ENCODE peak calls at places on chromosomes 3 and 15, in ten cellular contexts. I is hepatocyte, G is adipocyte, S is cardiac muscle cell, N is adrenal gland, X is esophagus squamous epithelium, V is neuronal stem cell, A is MM.1S, P is sigmoid colon, W is left ventricle myocardium inferior. Q is an unnamed sample. For H3K36me3 and H3K4me1, the result is how much of the 10 kb centered on the place peaks cover.

GRCh38 chr15:49627407-49627877 is 6.6 kb downstream of the DTWD1 start:
- DNase-seq in G (peak), S (no peak), P (no peak), I (no peak), N (no peak), V (no peak), W (no peak), A (no peak), X (no peak), Q (no peak)

GRCh38 chr15:22786868-22787698 is 639 bp downstream of the NIPA1 start:
- DNase-seq in N (no peak), W (no peak), A (peak), X (no peak), S (peak), I (peak), P (no peak), V (peak), G (peak), Q (peak)

GRCh38 chr3:169769287-169770181 is at the start of gene ACTRT3:
- DNase-seq in V (peak), X (peak), N (peak), W (peak), A (peak), S (peak), G (peak), P (peak), I (peak), Q (no peak)

GRCh38 chr3:38139191-38139590 is 730 bp downstream of the MYD88 start:
- DNase-seq in W (no peak), S (no peak), G (no peak), P (no peak), X (no peak), I (no peak), V (no peak), N (no peak), A (no peak), Q (no peak)

GRCh38 chr3:108183178-108183577 is 39.0 kb downstream of the IFT57 start:
- DNase-seq in W (no peak), A (no peak), I (no peak), G (peak), N (no peak), P (no peak), V (no peak), S (no peak), X (no peak), Q (no peak)

GRCh38 chr15:99961011-99961441 is 227.8 kb upstream of the LYSMD4 start:
- DNase-seq in I (peak), V (no peak), N (peak), P (peak), G (no peak), A (no peak), W (no peak), X (no peak), S (peak), Q (no peak)

GRCh38 chr3:101255441-101255840 is 64.9 kb downstream of the IMPG2 start:
- DNase-seq in P (no peak), G (no peak), X (no peak), A (no peak), W (no peak), S (no peak), I (no peak), V (no peak), N (no peak), Q (no peak)

GRCh38 chr15:35764661-35765519 is 218.9 kb upstream of the DPH6 start:
- DNase-seq in G (no peak), P (no peak), X (no peak), W (no peak), N (no peak), I (no peak), V (no peak), A (no peak), S (no peak), Q (no peak)

GRCh38 chr3:27715863-27716262 is 6.3 kb downstream of the EOMES start:
- DNase-seq in I (no peak), V (no peak), N (no peak), A (no peak), P (no peak), G (no peak), W (no peak), X (no peak), S (no peak), Q (no peak)

GRCh38 chr15:27237319-27237939 is 266.4 kb downstream of the GABRG3 start:
- DNase-seq in N (no peak), X (no peak), G (no peak), A (no peak), S (no peak), P (no peak), I (no peak), V (no peak), W (no peak), Q (no peak)

GRCh38 chr15:28019594-28020320 is 79.4 kb downstream of the OCA2 start:
- DNase-seq in I (no peak), V (peak), G (no peak), N (no peak), S (no peak), W (no peak), X (no peak), A (no peak), P (no peak), Q (no peak)

GRCh38 chr3:143634427-143634826 is 213.8 kb downstream of the SLC9A9 start:
- DNase-seq in X (no peak), S (no peak), G (no peak), V (no peak), A (no peak), W (no peak), N (no peak), I (no peak), P (no peak), Q (no peak)

GRCh38 chr3:146702237-146702636 is 97.1 kb upstream of the PLSCR5 start:
- DNase-seq in S (no peak), G (no peak), W (no peak), A (no peak), P (peak), X (no peak), N (no peak), I (no peak), V (no peak), Q (no peak)

GRCh38 chr15:77468896-77469295 is 48.2 kb downstream of the HMG20A start:
- DNase-seq in N (no peak), V (no peak), G (no peak), P (no peak), X (no peak), W (no peak), I (no peak), S (no peak), A (no peak), Q (no peak)

GRCh38 chr3:52525666-52526065 is 8.0 kb downstream of the NT5DC2 start:
- DNase-seq in W (no peak), A (no peak), P (peak), X (no peak), N (no peak), G (no peak), S (no peak), V (no peak), I (no peak), Q (no peak)

GRCh38 chr15:67914537-67915373 is 74.9 kb upstream of the RNU6-1 start:
- DNase-seq in A (no peak), V (peak), S (peak), N (no peak), I (peak), P (peak), X (no peak), G (no peak), W (peak), Q (peak)

GRCh38 chr15:65069179-65069578 is 1.4 kb upstream of the RASL12 start:
- DNase-seq in S (no peak), V (no peak), G (peak), P (peak), X (no peak), W (peak), A (no peak), I (peak), N (peak), Q (no peak)

GRCh38 chr15:64485796-64486195 is 25.4 kb downstream of the ZNF609 start:
- DNase-seq in G (no peak), A (no peak), N (no peak), I (no peak), W (no peak), V (no peak), X (no peak), P (no peak), S (no peak), Q (no peak)

DNA sequence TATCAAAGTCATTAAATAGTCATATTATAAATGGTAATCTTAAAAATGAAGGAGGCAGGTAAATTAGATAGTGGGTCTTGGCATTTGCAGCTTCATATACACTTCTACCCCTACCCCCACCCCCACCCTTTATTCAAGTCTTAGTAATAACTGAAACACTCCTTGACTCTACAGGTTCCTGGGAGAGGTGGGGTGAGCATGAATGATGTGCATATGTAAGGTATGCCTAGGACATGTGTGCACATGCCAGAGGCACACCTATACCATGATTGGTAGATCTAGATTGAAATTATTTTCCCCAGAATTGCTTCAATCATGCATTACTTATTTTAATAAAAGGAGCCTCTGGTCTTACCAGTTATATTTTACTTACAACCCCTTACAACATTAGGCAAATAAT is 40.2 kb upstream of the PDCD6IP start:
- DNase-seq in W (no peak), I (no peak), P (no peak), G (no peak), A (no peak), V (no peak), S (no peak), N (no peak), X (no peak), Q (no peak)
- H3K36me3 ChIP-seq in W (under half), I (under half), P (under half), G (under half), A (under half), V (under half), S (under half), N (under half), X (under half), Q (under half)

GRCh38 chr15:91866971-91867372 is 13.5 kb downstream of the SLCO3A1 start:
- DNase-seq in A (no peak), G (peak), S (peak), V (no peak), P (no peak), X (no peak), W (peak), I (no peak), N (peak), Q (no peak)
- H3K4me1 ChIP-seq in A (under half), G (under half), S (half or more), V (under half), P (under half), X (half or more), W (half or more), I (under half), N (under half), Q (under half)

GRCh38 chr15:43361313-43361903 is 9.4 kb downstream of the ZSCAN29 start:
- DNase-seq in V (no peak), A (no peak), N (no peak), X (no peak), I (no peak), W (no peak), P (no peak), S (no peak), G (peak), Q (no peak)
- H3K36me3 ChIP-seq in V (half or more), A (under half), N (under half), X (under half), I (under half), W (half or more), P (half or more), S (under half), G (half or more), Q (under half)

GRCh38 chr3:16369247-16369646 is 104.2 kb downstream of the OXNAD1 start:
- DNase-seq in X (no peak), I (no peak), S (no peak), A (no peak), G (no peak), V (no peak), P (no peak), W (no peak), N (no peak), Q (no peak)

GRCh38 chr3:16372362-16373269 is 107.6 kb downstream of the OXNAD1 start:
- DNase-seq in V (no peak), A (no peak), X (no peak), N (no peak), G (no peak), W (no peak), I (no peak), P (no peak), S (no peak), Q (no peak)

GRCh38 chr3:16369885-16370284 is 104.9 kb downstream of the OXNAD1 start:
- DNase-seq in S (peak), A (no peak), N (no peak), V (peak), X (no peak), I (no peak), P (no peak), W (no peak), G (no peak), Q (no peak)

GRCh38 chr3:16370872-16371740 is 106.1 kb downstream of the OXNAD1 start:
- DNase-seq in W (peak), P (no peak), N (no peak), X (no peak), I (peak), S (peak), A (no peak), V (no peak), G (peak), Q (peak)

GRCh38 chr3:16370503-16370871 is 105.5 kb downstream of the OXNAD1 start:
- DNase-seq in G (no peak), A (no peak), N (no peak), S (no peak), X (no peak), V (no peak), W (no peak), I (no peak), P (no peak), Q (no peak)
- H3K4me1 ChIP-seq in G (under half), A (under half), N (under half), S (under half), X (half or more), V (under half), W (half or more), I (under half), P (under half), Q (under half)

GRCh38 chr3:58151637-58152036 is 59.1 kb downstream of the DNASE1L3 start:
- DNase-seq in A (no peak), W (peak), I (no peak), N (peak), V (no peak), P (peak), X (no peak), S (no peak), G (no peak), Q (no peak)

GRCh38 chr3:58153371-58153770 is 57.4 kb downstream of the DNASE1L3 start:
- DNase-seq in S (no peak), A (no peak), V (no peak), P (no peak), N (no peak), X (no peak), I (no peak), G (no peak), W (no peak), Q (no peak)

GRCh38 chr3:58150130-58150663 is 60.6 kb downstream of the DNASE1L3 start:
- DNase-seq in V (no peak), I (no peak), W (no peak), X (no peak), S (no peak), N (no peak), G (peak), P (no peak), A (no peak), Q (no peak)

GRCh38 chr3:58150800-58151199 is 60.0 kb downstream of the DNASE1L3 start:
- DNase-seq in S (no peak), X (no peak), N (no peak), W (no peak), A (no peak), I (no peak), P (no peak), G (no peak), V (no peak), Q (no peak)

DNA sequence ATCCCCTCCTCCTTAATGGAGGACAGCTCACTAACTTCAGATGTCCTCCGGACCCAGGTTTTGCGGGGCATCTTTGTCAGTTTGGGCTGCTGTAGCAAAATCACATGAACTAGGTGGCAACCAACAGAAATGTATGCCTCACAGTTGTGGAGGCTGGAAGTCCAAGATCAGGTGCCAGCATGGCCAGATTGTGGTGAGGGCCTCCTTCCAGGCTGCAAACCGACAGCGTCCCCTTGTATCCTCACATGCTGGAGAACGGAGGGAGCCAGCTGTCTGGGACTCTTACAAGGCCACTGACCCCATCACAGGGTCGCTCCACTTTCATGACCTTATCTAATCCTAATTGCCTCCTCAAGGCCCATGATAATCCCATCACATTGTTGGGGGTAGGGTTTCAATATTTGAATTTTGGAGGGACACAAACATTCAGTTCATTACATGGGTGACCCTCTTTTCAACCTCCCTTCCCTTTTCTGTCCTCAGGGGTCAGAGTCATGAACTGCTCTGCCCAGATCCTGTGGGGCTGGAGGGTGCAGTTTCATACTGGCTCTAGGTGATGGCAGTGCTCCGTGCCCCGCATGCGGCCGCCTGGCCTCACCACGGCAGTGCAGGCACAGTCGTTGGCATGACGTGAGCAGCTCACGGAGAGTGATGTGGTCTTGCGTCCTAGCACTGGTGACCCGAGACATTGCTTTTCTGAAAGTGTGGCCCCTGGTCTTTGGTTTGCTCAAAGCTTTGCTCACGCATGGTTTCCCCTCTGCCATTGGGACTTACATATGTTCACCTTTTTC is 58.4 kb downstream of the DNASE1L3 start:
- DNase-seq in P (no peak), V (no peak), X (no peak), I (no peak), W (no peak), A (no peak), S (no peak), G (no peak), N (no peak), Q (no peak)
- H3K36me3 ChIP-seq in P (half or more), V (half or more), X (under half), I (under half), W (half or more), A (under half), S (under half), G (half or more), N (half or more), Q (under half)

GRCh38 chr15:59312199-59312598 is 60.5 kb downstream of the MYO1E start:
- DNase-seq in N (no peak), A (no peak), X (no peak), S (no peak), W (no peak), G (no peak), I (no peak), V (no peak), P (no peak), Q (no peak)

GRCh38 chr15:59315914-59316428 is 56.7 kb downstream of the MYO1E start:
- DNase-seq in V (no peak), A (no peak), I (no peak), P (no peak), W (no peak), G (no peak), S (peak), N (no peak), X (no peak), Q (no peak)

GRCh38 chr15:59311245-59311644 is 61.4 kb downstream of the MYO1E start:
- DNase-seq in N (no peak), X (no peak), P (no peak), A (no peak), I (no peak), V (no peak), G (no peak), S (no peak), W (no peak), Q (no peak)

GRCh38 chr15:59317211-59317610 is 55.5 kb downstream of the MYO1E start:
- DNase-seq in X (no peak), V (no peak), N (no peak), A (no peak), S (no peak), P (no peak), I (no peak), G (no peak), W (no peak), Q (no peak)

DNA sequence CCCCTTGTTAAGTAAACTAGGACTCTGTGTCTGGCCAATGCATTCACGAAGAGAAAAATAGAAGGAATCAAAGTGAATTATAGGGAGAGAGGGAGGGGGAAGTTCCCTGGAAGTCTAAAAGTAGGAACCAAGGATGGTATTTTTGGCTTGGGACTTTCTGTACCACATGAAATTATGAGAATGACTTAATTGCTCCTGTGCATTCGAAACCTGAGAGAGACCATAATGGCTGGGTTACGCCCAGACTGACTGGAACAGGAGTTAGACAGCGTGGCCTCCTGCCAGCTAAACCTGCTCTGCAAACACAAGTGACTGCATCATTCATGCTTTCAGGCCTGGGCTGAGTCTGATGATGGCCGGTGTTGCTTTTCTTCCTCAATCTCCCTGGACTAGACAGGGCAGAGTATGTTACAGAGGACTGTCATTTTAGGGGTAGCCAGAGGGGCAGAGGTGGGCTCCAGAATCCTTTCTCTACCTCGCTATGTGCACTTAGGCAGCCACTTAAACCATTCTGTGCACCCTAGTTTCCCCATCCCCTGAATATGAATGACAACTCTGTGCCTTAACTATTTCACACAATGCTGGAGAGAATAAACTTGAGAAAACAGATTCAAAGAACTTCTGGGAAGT is 58.9 kb downstream of the MYO1E start:
- DNase-seq in P (peak), G (peak), N (no peak), V (no peak), I (peak), S (no peak), X (no peak), A (no peak), W (peak), Q (no peak)
- H3K4me1 ChIP-seq in P (under half), G (under half), N (under half), V (under half), I (under half), S (under half), X (half or more), A (under half), W (half or more), Q (under half)

GRCh38 chr3:47036145-47036544 is 56.7 kb downstream of the NBEAL2 start:
- DNase-seq in X (no peak), A (no peak), N (no peak), V (no peak), G (no peak), S (no peak), I (no peak), P (no peak), W (no peak), Q (no peak)

GRCh38 chr3:47034868-47035489 is 55.5 kb downstream of the NBEAL2 start:
- DNase-seq in W (no peak), X (no peak), I (no peak), V (no peak), N (no peak), A (no peak), P (no peak), G (no peak), S (no peak), Q (no peak)

GRCh38 chr3:47041114-47041513 is 61.6 kb downstream of the NBEAL2 start:
- DNase-seq in I (no peak), P (no peak), N (no peak), X (no peak), S (no peak), W (no peak), G (no peak), V (no peak), A (no peak), Q (no peak)

GRCh38 chr3:47035645-47036044 is 56.2 kb downstream of the NBEAL2 start:
- DNase-seq in A (no peak), N (no peak), I (no peak), G (peak), P (no peak), V (no peak), W (no peak), S (no peak), X (no peak), Q (no peak)
- H3K36me3 ChIP-seq in A (under half), N (under half), I (under half), G (half or more), P (under half), V (half or more), W (half or more), S (under half), X (under half), Q (under half)

Q was measured in Caco-2.